ENCODE peak calls at places on chromosomes 13 and 19, in six cellular contexts. O is thoracic aorta, V is mesothelial cell of epicardium, L is choroid plexus epithelial cell, S is left lung, Z is progenitor cell of endocrine pancreas. K is an unnamed sample.

GRCh38 chr13:40477623-40478608 is 188.5 kb downstream of the FOXO1 start:
- DNase-seq in O (no peak), L (peak), Z (no peak), S (no peak), V (no peak), K (no peak)

GRCh38 chr13:74136089-74136658 is 2.0 kb upstream of the KLF12 start:
- DNase-seq in L (peak), S (peak), Z (peak), O (no peak), V (peak), K (peak)

GRCh38 chr19:4742717-4743646 is 19.3 kb upstream of the DPP9 start:
- DNase-seq in L (no peak), S (no peak), O (no peak), V (no peak), Z (no peak), K (no peak)

GRCh38 chr13:46565808-46566750 is 13.1 kb downstream of the LRCH1 start:
- DNase-seq in Z (no peak), O (no peak), S (no peak), L (no peak), V (no peak), K (no peak)

GRCh38 chr19:38730731-38731589 is 13.3 kb downstream of the CAPN12 start:
- DNase-seq in S (peak), V (no peak), Z (no peak), O (no peak), L (no peak), K (peak)

GRCh38 chr19:35549879-35550523 is 4.6 kb downstream of the TMEM147 start:
- DNase-seq in Z (no peak), S (no peak), O (no peak), L (no peak), V (no peak), K (no peak)

GRCh38 chr19:2261438-2262172 is 5.4 kb upstream of the JSRP1 start:
- DNase-seq in L (peak), S (no peak), Z (no peak), V (no peak), O (no peak), K (no peak)

GRCh38 chr13:59391696-59392095 is 772.0 kb downstream of the DIAPH3 start:
- DNase-seq in Z (peak), V (no peak), O (no peak), S (no peak), L (peak), K (no peak)

GRCh38 chr13:28837111-28837510 is 17.0 kb downstream of the MTUS2 start:
- DNase-seq in Z (no peak), O (no peak), S (no peak), V (no peak), L (no peak), K (no peak)

GRCh38 chr13:47168086-47168485 is 271.2 kb upstream of the HTR2A start:
- DNase-seq in V (no peak), S (no peak), L (peak), Z (no peak), O (no peak), K (no peak)

GRCh38 chr13:30859326-30859725 is 46.7 kb upstream of the MEDAG start:
- DNase-seq in O (no peak), L (peak), S (no peak), Z (no peak), V (no peak), K (no peak)

GRCh38 chr19:58356971-58357797 is 3.9 kb upstream of the A1BG start:
- DNase-seq in L (peak), O (no peak), V (no peak), Z (no peak), S (peak), K (no peak)

GRCh38 chr13:114010401-114011101 is 36.7 kb upstream of the C13orf46 start:
- DNase-seq in O (no peak), Z (no peak), L (no peak), V (no peak), S (peak), K (peak)

GRCh38 chr13:94318418-94318817 is 161.1 kb downstream of the DCT start:
- DNase-seq in L (peak), Z (no peak), S (no peak), V (no peak), O (no peak), K (no peak)

GRCh38 chr13:110137677-110138008 is 169.3 kb downstream of the COL4A1 start:
- DNase-seq in O (no peak), V (no peak), S (no peak), Z (no peak), L (no peak), K (no peak)

DNA sequence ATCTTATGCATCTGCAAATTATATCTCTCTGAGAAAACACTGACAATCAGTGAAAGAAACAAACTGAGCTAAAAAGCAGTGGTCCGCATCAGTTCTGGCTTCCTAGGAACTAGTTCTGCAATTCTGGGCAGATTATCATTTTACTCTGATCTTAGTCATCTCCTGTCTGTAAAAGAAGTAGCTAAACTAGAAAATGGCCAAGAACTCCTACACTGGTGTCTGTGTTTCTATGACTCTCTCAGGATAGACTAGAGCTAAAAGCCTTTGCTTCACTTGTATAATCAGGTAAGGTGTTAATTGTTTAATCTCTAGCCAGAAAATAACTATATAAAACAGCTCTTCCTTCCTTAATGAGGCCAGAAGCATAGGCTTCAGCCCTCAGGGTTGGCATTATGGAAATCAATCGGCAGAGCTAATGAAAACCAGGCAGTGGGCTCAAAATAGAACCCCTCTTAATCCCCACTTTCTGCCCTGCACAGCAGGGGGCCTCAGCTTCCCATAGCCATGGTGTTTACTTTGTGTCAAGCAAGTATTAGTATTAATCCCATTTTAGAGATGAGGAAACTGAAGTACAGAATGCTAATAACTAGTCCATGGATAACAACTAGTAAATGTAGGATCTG is 459.2 kb downstream of the FGF14 start:
- DNase-seq in V (no peak), L (no peak), S (no peak), O (no peak), Z (no peak), K (no peak)
- TF ChIP-seq CTCF in V (no peak), L (no peak), S (no peak), O (no peak), Z (no peak), K (no peak)

GRCh38 chr13:98773053-98773452 is 20.6 kb upstream of the SLC15A1 start:
- DNase-seq in Z (no peak), O (no peak), L (no peak), V (no peak), S (peak), K (no peak)
- TF ChIP-seq CTCF in Z (peak), O (no peak), L (no peak), V (no peak), S (no peak), K (no peak)

DNA sequence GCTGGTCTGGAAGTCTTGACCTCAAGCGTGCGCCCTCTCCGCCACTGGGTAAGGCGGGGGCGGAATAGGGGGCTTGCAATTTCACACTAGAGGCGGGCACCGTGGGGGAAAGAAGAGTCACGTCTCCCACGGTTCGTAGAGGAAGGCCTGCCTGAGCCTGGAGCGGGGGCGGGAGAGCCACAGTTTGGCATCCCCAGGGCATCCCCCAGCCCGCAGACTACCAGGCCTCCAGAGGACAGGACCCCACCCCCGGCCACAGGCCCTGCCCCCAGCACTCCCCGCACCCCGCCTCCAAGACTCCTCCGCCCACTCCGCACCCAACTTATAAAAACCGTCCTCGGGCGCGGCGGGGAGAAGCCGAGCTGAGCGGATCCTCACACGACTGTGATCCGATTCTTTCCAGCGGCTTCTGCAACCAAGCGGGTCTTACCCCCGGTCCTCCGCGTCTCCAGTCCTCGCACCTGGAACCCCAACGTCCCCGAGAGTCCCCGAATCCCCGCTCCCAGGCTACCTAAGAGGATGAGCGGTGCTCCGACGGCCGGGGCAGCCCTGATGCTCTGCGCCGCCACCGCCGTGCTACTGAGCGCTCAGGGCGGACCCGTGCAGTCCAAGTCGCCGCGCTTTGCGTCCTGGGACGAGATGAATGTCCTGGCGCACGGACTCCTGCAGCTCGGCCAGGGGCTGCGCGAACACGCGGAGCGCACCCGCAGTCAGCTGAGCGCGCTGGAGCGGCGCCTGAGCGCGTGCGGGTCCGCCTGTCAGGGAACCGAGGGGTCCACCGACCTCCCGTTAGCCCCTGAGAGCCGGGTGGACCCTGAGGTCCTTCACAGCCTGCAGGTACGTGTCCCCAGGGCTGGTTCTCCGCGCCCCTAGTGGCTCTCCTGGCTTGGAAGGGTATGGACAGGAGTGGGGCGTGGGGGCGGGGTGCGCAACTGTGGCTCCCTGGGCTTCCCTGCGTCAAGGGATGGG is at the start of gene ANGPTL4:
- DNase-seq in O (peak), S (peak), Z (peak), V (peak), L (peak), K (no peak)
- TF ChIP-seq CTCF in O (peak), S (no peak), Z (peak), V (no peak), L (peak), K (peak)

GRCh38 chr13:75685239-75685697 is 49.1 kb downstream of the LMO7 start:
- DNase-seq in O (no peak), L (peak), V (no peak), Z (no peak), S (no peak), K (no peak)
- TF ChIP-seq CTCF in O (no peak), L (peak), V (no peak), Z (no peak), S (no peak), K (peak)

K was measured in chondrocyte.